ENCODE peak calls at places on chromosomes 16 and 17, in four cellular contexts. F is effector CD4-positive, alpha-beta T cell; X is C1 segment of cervical spinal cord; T is pons. V is an unnamed sample.

GRCh38 chr17:10003705-10004104 is 98.6 kb upstream of the RCVRN start:
- DNase-seq in F (no peak), X (no peak), T (no peak), V (no peak)

GRCh38 chr17:70597774-70598173 is 428.4 kb downstream of the KCNJ2 start:
- DNase-seq in T (no peak), X (no peak), F (no peak), V (no peak)

GRCh38 chr17:10821062-10821461 is 16.8 kb downstream of the PIRT start:
- DNase-seq in F (no peak), T (no peak), X (no peak), V (no peak)

GRCh38 chr17:82019905-82020873 is 2.5 kb downstream of the CENPX start:
- DNase-seq in X (no peak), F (peak), T (no peak), V (no peak)

GRCh38 chr16:51402785-51403184 is 251.7 kb upstream of the SALL1 start:
- DNase-seq in X (no peak), T (no peak), F (no peak), V (no peak)

GRCh38 chr17:45155029-45155428 is 6.6 kb upstream of the HEXIM2 start:
- DNase-seq in T (no peak), F (no peak), X (no peak), V (no peak)

GRCh38 chr17:55674107-55674506 is 48.6 kb downstream of the TMEM100 start:
- DNase-seq in F (no peak), T (no peak), X (no peak), V (no peak)

GRCh38 chr17:83190601-83191387 is 111.4 kb downstream of the METRNL start:
- DNase-seq in F (no peak), X (no peak), T (no peak), V (no peak)

GRCh38 chr16:3074860-3075545 is 9.6 kb downstream of the IL32 start:
- DNase-seq in T (no peak), F (peak), X (no peak), V (no peak)

GRCh38 chr16:11087691-11088431 is 143.5 kb downstream of the CLEC16A start:
- DNase-seq in F (no peak), X (no peak), T (no peak), V (no peak)

GRCh38 chr17:79202476-79202875 is 127.9 kb downstream of the ENGASE start:
- DNase-seq in F (no peak), T (no peak), X (no peak), V (no peak)

GRCh38 chr17:63278731-63279442 is 167.2 kb downstream of the CYB561 start:
- DNase-seq in F (no peak), T (no peak), X (no peak), V (no peak)

GRCh38 chr17:43366809-43367587 is 31.8 kb upstream of the ARL4D start:
- DNase-seq in T (no peak), F (no peak), X (no peak), V (no peak)

GRCh38 chr16:67430504-67431076 is 331 bp upstream of the HSD11B2 start:
- DNase-seq in T (no peak), X (no peak), F (no peak), V (no peak)

GRCh38 chr17:1890758-1891450 is 61.1 kb downstream of the RPA1 start:
- DNase-seq in X (no peak), F (no peak), T (no peak), V (no peak)

GRCh38 chr17:79935845-79936470 is 96.7 kb upstream of the CBX4 start:
- DNase-seq in T (no peak), X (no peak), F (no peak), V (no peak)

GRCh38 chr17:39921323-39921722 is 2.9 kb upstream of the GSDMB start:
- DNase-seq in T (peak), X (peak), F (no peak), V (no peak)

GRCh38 chr17:66777689-66778225 is 57.2 kb upstream of the CACNG5 start:
- DNase-seq in X (peak), T (peak), F (no peak), V (no peak)

GRCh38 chr17:80941171-80941570 is 50.5 kb upstream of the CHMP6 start:
- DNase-seq in T (no peak), X (no peak), F (no peak), V (no peak)

GRCh38 chr17:29390856-29391631 is 881 bp downstream of the TAOK1 start:
- DNase-seq in X (peak), F (no peak), T (peak), V (no peak)

GRCh38 chr17:2849327-2849670 is 53.1 kb downstream of the RAP1GAP2 start:
- DNase-seq in F (no peak), T (no peak), X (no peak), V (no peak)

GRCh38 chr16:51550785-51551184 is 399.7 kb upstream of the SALL1 start:
- DNase-seq in T (no peak), X (no peak), F (no peak), V (no peak)